ENCODE peak calls at places on chromosomes 7 and 10, in four cellular contexts. L is sigmoid colon, Q is HepG2, B is stomach. U is an unnamed sample.

GRCh38 chr7:47757946-47758371 is 176.0 kb upstream of the TNS3 start:
- DNase-seq in L (no peak), Q (no peak), B (peak), U (no peak)

GRCh38 chr7:108268200-108268820 is 138.1 kb upstream of the LAMB4 start:
- DNase-seq in L (no peak), Q (no peak), B (no peak), U (no peak)

GRCh38 chr7:19665399-19666008 is 43.3 kb downstream of the POLR1F start:
- DNase-seq in L (no peak), Q (peak), B (no peak), U (no peak)

GRCh38 chr7:41912426-41912825 is 209.5 kb upstream of the INHBA start:
- DNase-seq in L (no peak), Q (no peak), B (no peak), U (no peak)

GRCh38 chr10:17175551-17175950 is 25.9 kb downstream of the TRDMT1 start:
- DNase-seq in L (no peak), Q (no peak), B (no peak), U (no peak)

GRCh38 chr7:112192236-112193154 is 13.7 kb downstream of the DOCK4 start:
- DNase-seq in L (no peak), Q (no peak), B (no peak), U (no peak)

GRCh38 chr10:79088613-79089355 is 20.0 kb downstream of the ZMIZ1 start:
- DNase-seq in L (no peak), Q (no peak), B (no peak), U (no peak)

GRCh38 chr7:26782501-26782900 is 81.9 kb downstream of the SKAP2 start:
- DNase-seq in L (no peak), Q (no peak), B (no peak), U (no peak)

GRCh38 chr7:158268851-158269535 is 318.6 kb downstream of the PTPRN2 start:
- DNase-seq in L (peak), Q (no peak), B (no peak), U (peak)

GRCh38 chr10:132482090-132482489 is 55.5 kb upstream of the INPP5A start:
- DNase-seq in L (peak), Q (peak), B (no peak), U (peak)

GRCh38 chr10:80081801-80082750 is 3.6 kb downstream of the TMEM254 start:
- DNase-seq in L (no peak), Q (peak), B (no peak), U (no peak)

GRCh38 chr7:69893915-69894314 is 295.6 kb downstream of the AUTS2 start:
- DNase-seq in L (no peak), Q (no peak), B (no peak), U (no peak)

GRCh38 chr7:66140924-66141323 is 26.3 kb downstream of the CRCP start:
- DNase-seq in L (peak), Q (no peak), B (peak), U (no peak)

GRCh38 chr10:63431962-63432797 is 33.6 kb downstream of the JMJD1C start:
- DNase-seq in L (no peak), Q (no peak), B (no peak), U (no peak)

GRCh38 chr10:58797356-58797755 is 284.7 kb downstream of the BICC1 start:
- DNase-seq in L (no peak), Q (no peak), B (no peak), U (no peak)

GRCh38 chr10:89347706-89348457 is 20.1 kb downstream of the IFIT3 start:
- DNase-seq in L (no peak), Q (no peak), B (no peak), U (no peak)

GRCh38 chr10:60967854-60968484 is 24.0 kb upstream of the RHOBTB1 start:
- DNase-seq in L (no peak), Q (no peak), B (no peak), U (no peak)

GRCh38 chr10:17375936-17376584 is 78.3 kb downstream of the ST8SIA6 start:
- DNase-seq in L (no peak), Q (peak), B (no peak), U (no peak)

GRCh38 chr10:121910673-121911420 is 17.0 kb downstream of the ATE1 start:
- DNase-seq in L (no peak), Q (no peak), B (no peak), U (no peak)

GRCh38 chr10:29635711-29636144 is 957 bp upstream of the SVIL start:
- DNase-seq in L (no peak), Q (peak), B (no peak), U (no peak)

GRCh38 chr10:29740981-29741545 is 106.3 kb upstream of the SVIL start:
- DNase-seq in L (no peak), Q (no peak), B (no peak), U (no peak)

GRCh38 chr7:140348161-140348849 is 50.0 kb downstream of the SLC37A3 start:
- DNase-seq in L (no peak), Q (no peak), B (no peak), U (no peak)

DNA sequence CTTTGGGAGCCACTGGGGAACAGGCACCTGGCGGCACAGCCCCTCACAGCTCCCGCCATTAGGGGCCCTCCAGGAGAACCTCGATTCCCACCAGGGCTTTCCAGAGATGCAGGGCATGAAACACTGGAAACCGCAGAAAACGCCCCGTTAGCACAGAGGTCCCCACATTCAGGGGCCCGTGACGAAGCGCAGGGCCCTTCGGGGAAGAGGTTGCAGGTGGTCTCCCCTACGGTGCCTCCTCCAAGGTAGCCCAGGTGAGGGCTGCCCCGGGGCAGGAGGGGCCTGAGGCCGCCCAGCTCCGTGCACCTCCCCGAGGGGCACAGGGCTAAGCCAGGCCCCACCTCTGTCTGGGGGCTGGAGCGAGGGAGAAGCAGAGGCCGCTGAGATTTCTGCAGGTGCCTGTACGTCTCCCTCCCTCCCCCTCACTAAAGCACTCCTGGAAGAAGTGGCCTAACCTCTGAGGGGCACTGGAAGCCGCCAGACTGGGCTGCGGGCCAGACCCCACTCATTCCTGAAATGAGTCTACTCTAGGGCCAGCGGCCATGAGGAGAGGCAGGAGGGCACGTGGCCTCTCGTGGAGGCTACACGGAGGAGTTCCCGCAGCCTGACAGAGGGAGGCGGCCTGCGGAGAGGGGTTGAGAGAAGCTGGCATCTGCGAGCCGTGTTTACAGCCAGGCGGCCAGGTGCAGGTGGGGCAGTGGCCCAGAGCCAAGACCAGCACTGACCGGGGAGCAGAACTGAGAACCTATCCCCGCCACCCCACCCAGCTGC is 6.9 kb downstream of the PDGFA start:
- DNase-seq in L (no peak), Q (no peak), B (peak), U (no peak)
- H3K4me3 ChIP-seq in L (no peak), Q (no peak), B (no peak), U (no peak)

GRCh38 chr7:55464422-55464821 is 99.3 kb downstream of the LANCL2 start:
- DNase-seq in L (no peak), Q (no peak), B (no peak), U (no peak)
- TF ChIP-seq POLR2AphosphoS5 in L (no peak), Q (no peak), B (no peak), U (no peak)

GRCh38 chr7:22726849-22727792 is at the start of gene IL6:
- DNase-seq in L (peak), Q (peak), B (peak), U (peak)
- H3K4me3 ChIP-seq in L (peak), Q (no peak), B (peak), U (peak)

GRCh38 chr7:97442-97841 is 94.9 kb upstream of the FAM20C start:
- DNase-seq in L (no peak), Q (no peak), B (peak), U (no peak)
- TF ChIP-seq POLR2AphosphoS5 in L (no peak), Q (no peak), B (no peak), U (no peak)

GRCh38 chr10:123134915-123135414 is 805 bp upstream of the HMX3 start:
- DNase-seq in L (no peak), Q (no peak), B (no peak), U (no peak)

GRCh38 chr10:123134058-123134914 is 1.5 kb upstream of the HMX3 start:
- DNase-seq in L (no peak), Q (no peak), B (no peak), U (no peak)

GRCh38 chr10:123133511-123133910 is 2.3 kb upstream of the HMX3 start:
- DNase-seq in L (no peak), Q (no peak), B (no peak), U (no peak)

GRCh38 chr10:123135415-123136141 is at the start of gene HMX3:
- DNase-seq in L (no peak), Q (no peak), B (no peak), U (no peak)

GRCh38 chr10:123132576-123133477 is 2.9 kb upstream of the HMX3 start:
- DNase-seq in L (peak), Q (peak), B (peak), U (peak)
- H3K4me3 ChIP-seq in L (no peak), Q (peak), B (no peak), U (peak)

DNA sequence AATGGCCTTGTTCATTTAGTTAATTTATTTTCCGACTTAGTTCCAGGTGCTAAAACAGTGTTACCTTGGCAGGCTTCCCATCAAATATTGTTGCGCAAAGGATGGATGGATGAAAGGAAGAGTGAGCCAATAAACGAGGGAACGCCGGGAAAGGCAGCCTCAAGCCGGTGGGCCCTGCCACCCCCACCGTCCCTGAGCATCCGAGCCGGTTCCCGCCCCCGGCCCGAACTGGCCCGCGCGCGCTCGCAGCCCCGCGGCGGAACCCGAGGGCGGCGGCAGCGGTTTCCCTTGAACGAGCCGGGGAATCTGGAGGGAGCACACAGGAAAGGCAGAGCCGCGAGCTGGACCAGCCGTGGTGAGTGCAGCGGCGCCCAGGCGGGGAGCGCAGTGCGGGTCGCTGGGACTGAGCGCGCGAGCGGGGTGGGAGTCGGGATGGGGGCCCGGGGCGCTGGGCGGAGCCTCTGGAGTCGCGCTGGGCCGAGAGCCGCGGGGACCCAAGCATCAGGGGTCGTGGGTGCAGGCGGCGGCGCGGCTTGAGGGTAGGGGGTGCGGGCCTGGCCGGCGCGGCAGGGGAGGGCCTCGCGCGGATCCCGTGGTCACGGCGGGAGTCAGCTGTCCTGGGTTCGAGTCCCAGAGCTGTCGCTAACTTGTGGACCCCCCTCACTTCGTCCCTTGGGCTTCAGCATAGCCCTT is at the start of gene AGK:
- DNase-seq in L (peak), Q (peak), B (peak), U (peak)
- TF ChIP-seq POLR2AphosphoS5 in L (peak), Q (peak), B (no peak), U (peak)

U was measured in spleen.